ENCODE peak calls at places on chromosomes 5 and 9, in four cellular contexts. Z, D, P and T are unnamed samples.

GRCh38 chr5:142726188-142726731 is 40.4 kb upstream of the FGF1 start:
- DNase-seq in D (peak), Z (peak), P (no peak), T (no peak)

GRCh38 chr9:88534456-88535225 is at the start of gene NXNL2:
- DNase-seq in Z (peak), D (peak), P (peak), T (peak)

GRCh38 chr5:126624534-126624933 is 23.8 kb downstream of the PHAX start:
- DNase-seq in P (no peak), Z (peak), D (peak), T (no peak)

GRCh38 chr9:106731910-106732309 is 131.1 kb upstream of the ZNF462 start:
- DNase-seq in Z (no peak), P (no peak), D (no peak), T (no peak)

GRCh38 chr5:151155149-151155776 is 2.3 kb downstream of the ANXA6 start:
- DNase-seq in P (peak), D (peak), Z (peak), T (no peak)

GRCh38 chr5:117738571-117738970 is 1163.9 kb upstream of the SEMA6A start:
- DNase-seq in D (no peak), Z (no peak), P (no peak), T (no peak)

GRCh38 chr5:161086456-161086855 is 234.4 kb upstream of the ATP10B start:
- DNase-seq in Z (peak), P (no peak), D (peak), T (no peak)

GRCh38 chr5:41223962-41224361 is 10.6 kb upstream of the C6 start:
- DNase-seq in Z (no peak), D (no peak), P (no peak), T (no peak)

GRCh38 chr9:78239506-78239905 is 3.6 kb downstream of the CEP78 start:
- DNase-seq in P (peak), D (no peak), Z (peak), T (no peak)

GRCh38 chr9:93081081-93081529 is 14.9 kb upstream of the CARD19 start:
- DNase-seq in D (no peak), P (peak), Z (peak), T (no peak)

GRCh38 chr9:108551030-108551964 is 304.5 kb downstream of the ACTL7B start:
- DNase-seq in Z (peak), P (no peak), D (peak), T (peak)

GRCh38 chr9:91163441-91163772 is 198.3 kb downstream of the AUH start:
- DNase-seq in D (no peak), P (no peak), Z (no peak), T (no peak)
- H3K4me3 ChIP-seq in D (no peak), P (no peak), Z (no peak), T (no peak)

GRCh38 chr5:72294473-72294872 is 25.6 kb downstream of the MRPS27 start:
- DNase-seq in Z (no peak), P (no peak), D (no peak), T (no peak)
- H3K4me3 ChIP-seq in Z (no peak), P (no peak), D (no peak), T (no peak)

DNA sequence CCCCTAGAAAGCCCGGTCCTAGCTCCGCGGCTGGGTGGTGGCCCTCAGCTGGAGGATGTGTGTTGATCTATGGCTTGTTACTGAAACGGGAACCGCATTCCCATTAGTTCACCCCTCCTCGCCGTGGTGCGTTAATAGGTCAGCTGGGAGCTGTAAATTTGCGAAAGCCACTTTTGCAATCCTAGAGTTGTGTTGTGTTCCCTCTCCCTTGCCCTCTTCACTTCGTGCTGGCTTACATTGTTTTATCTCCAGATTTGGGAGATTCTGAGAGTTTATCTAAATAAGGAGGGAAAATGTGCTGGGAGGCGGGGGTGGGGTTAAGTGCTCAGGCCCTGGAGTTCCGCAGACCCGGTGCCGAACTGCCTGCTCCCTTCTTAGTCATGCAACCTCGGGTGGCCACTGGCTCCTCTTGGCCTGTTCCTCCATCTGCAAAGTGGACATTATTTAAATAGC is 62.8 kb downstream of the HMCN2 start:
- DNase-seq in D (peak), P (peak), Z (peak), T (peak)
- H3K4me3 ChIP-seq in D (no peak), P (no peak), Z (no peak), T (peak)

DNA sequence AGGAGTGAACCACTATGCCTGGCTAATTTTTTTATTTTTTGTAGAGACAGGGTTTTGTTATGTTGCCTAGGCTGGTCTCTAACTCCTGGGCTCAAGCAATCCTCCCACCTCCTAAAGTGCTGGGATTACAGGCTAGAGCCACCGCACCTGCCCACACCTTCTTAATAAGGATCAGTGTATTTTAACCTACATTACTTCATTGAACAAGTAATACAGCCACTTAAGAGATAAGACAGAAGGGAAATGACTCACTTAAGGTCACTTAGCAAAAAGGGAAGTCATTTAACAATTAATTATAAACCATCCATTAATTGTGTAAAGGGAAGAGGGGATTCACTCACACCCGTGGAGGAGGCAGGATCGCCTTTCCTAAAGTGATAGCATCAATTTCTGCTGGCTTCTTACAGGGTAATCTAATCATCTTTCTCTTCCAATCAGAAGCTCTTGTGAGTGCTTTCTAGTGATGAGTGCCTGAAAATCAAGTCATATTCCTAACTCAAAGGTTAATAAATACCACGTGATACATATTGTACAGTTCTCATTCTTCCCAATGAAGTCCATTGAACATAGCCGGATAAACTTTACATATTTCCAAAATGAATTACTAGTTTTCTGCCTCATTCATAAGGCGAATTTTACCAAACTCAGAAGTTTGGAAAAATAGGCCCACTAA is 3.5 kb downstream of the FBXW11 start:
- DNase-seq in D (no peak), Z (no peak), P (no peak), T (no peak)
- H3K4me3 ChIP-seq in D (no peak), Z (no peak), P (no peak), T (no peak)

GRCh38 chr9:83491413-83491812 is 46.8 kb downstream of the FRMD3 start:
- DNase-seq in P (no peak), D (no peak), Z (no peak), T (no peak)

GRCh38 chr9:83491995-83492394 is 46.2 kb downstream of the FRMD3 start:
- DNase-seq in D (no peak), P (no peak), Z (peak), T (no peak)

DNA sequence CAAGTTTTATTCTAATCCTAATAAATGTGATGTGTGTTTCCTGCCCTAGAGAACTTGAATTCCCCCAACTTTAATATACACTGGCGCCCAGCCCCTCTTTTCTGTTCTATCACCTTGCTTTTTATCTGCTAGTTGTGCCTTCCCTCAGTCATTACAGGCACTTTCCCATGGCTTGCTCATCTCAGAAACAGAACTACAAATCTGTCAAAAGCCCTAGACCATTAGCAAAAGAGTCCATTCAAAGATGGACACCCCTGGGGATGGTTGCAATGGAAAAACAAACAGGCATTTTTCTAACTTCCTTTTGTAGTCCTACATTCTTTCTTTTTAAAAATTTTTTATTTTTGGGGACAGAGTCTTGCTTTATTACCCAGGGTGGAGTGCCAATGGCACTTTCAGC is 48.2 kb downstream of the FRMD3 start:
- DNase-seq in D (no peak), Z (no peak), P (no peak), T (no peak)
- H3K4me3 ChIP-seq in D (no peak), Z (no peak), P (no peak), T (no peak)